ENCODE peak calls at places on chromosomes 4 and X, in eight cellular contexts. P, Z, N, C, K, Y, L and O are unnamed samples. For H3K4me1, the result is how much of the 10 kb centered on the place peaks cover.

GRCh38 chrX:136608295-136608933 is 39.5 kb upstream of the CD40LG start:
- DNase-seq in P (peak), Z (no peak), N (peak), C (peak), K (peak), Y (peak), L (peak), O (peak)

GRCh38 chr4:99536148-99536728 is 25.4 kb downstream of the C4orf17 start:
- DNase-seq in P (no peak), Z (no peak), N (no peak), C (no peak), K (peak), Y (peak), L (no peak), O (no peak)

GRCh38 chr4:176671532-176671931 is 121.2 kb downstream of the VEGFC start:
- DNase-seq in P (no peak), Z (no peak), N (peak), C (peak), K (no peak), Y (no peak), L (no peak), O (no peak)

GRCh38 chr4:71240094-71240493 is 98.7 kb upstream of the SLC4A4 start:
- DNase-seq in P (no peak), Z (no peak), N (no peak), C (peak), K (no peak), Y (no peak), L (no peak), O (no peak)

GRCh38 chr4:78710536-78710935 is 65.6 kb upstream of the BMP2K start:
- DNase-seq in P (no peak), Z (no peak), N (no peak), C (no peak), K (no peak), Y (no peak), L (no peak), O (no peak)

GRCh38 chr4:147860960-147861359 is 129.1 kb downstream of the ARHGAP10 start:
- DNase-seq in P (no peak), Z (peak), N (no peak), C (no peak), K (peak), Y (no peak), L (no peak), O (no peak)

GRCh38 chrX:150362599-150363481 is at the start of gene MAMLD1:
- DNase-seq in P (peak), Z (peak), N (peak), C (peak), K (peak), Y (no peak), L (peak), O (peak)

GRCh38 chr4:4859799-4860380 is 425 bp downstream of the MSX1 start:
- DNase-seq in P (no peak), Z (no peak), N (no peak), C (no peak), K (no peak), Y (peak), L (peak), O (peak)

GRCh38 chrX:84046403-84046984 is 141.5 kb downstream of the RPS6KA6 start:
- DNase-seq in P (peak), Z (no peak), N (no peak), C (peak), K (no peak), Y (peak), L (peak), O (peak)

GRCh38 chr4:100826808-100827548 is 309.2 kb upstream of the EMCN start:
- DNase-seq in P (no peak), Z (no peak), N (no peak), C (peak), K (no peak), Y (no peak), L (no peak), O (no peak)

GRCh38 chr4:10085386-10085785 is 31.2 kb downstream of the WDR1 start:
- DNase-seq in P (no peak), Z (no peak), N (peak), C (no peak), K (peak), Y (no peak), L (no peak), O (no peak)

GRCh38 chr4:109079731-109080130 is 222.7 kb downstream of the COL25A1 start:
- DNase-seq in P (no peak), Z (no peak), N (no peak), C (no peak), K (no peak), Y (no peak), L (peak), O (no peak)

GRCh38 chrX:55907968-55908607 is 190.5 kb downstream of the RRAGB start:
- DNase-seq in P (peak), Z (peak), N (peak), C (peak), K (peak), Y (peak), L (peak), O (peak)

GRCh38 chr4:122873752-122874151 is 47.1 kb downstream of the FGF2 start:
- DNase-seq in P (peak), Z (no peak), N (no peak), C (no peak), K (no peak), Y (no peak), L (peak), O (no peak)

GRCh38 chrX:153886915-153887314 is 942 bp upstream of the L1CAM start:
- DNase-seq in P (no peak), Z (no peak), N (no peak), C (no peak), K (no peak), Y (peak), L (no peak), O (peak)

GRCh38 chrX:109270580-109271484 is 211.1 kb downstream of the GUCY2F start:
- DNase-seq in P (no peak), Z (no peak), N (no peak), C (peak), K (no peak), Y (no peak), L (no peak), O (no peak)

GRCh38 chr4:1603413-1604135 is 80.5 kb downstream of the FAM53A start:
- DNase-seq in P (no peak), Z (peak), N (no peak), C (no peak), K (peak), Y (no peak), L (no peak), O (no peak)

GRCh38 chr4:179116011-179116410 is 1673.8 kb upstream of the AGA start:
- DNase-seq in P (no peak), Z (no peak), N (no peak), C (no peak), K (no peak), Y (no peak), L (no peak), O (no peak)

GRCh38 chr4:147101678-147102077 is 156.0 kb upstream of the TTC29 start:
- DNase-seq in P (no peak), Z (no peak), N (no peak), C (no peak), K (no peak), Y (no peak), L (peak), O (no peak)

GRCh38 chr4:122602277-122603142 is 18.4 kb downstream of the IL21 start:
- DNase-seq in P (peak), Z (no peak), N (peak), C (no peak), K (no peak), Y (no peak), L (peak), O (peak)

GRCh38 chr4:51960486-51960885 is 59.7 kb downstream of the LRRC66 start:
- DNase-seq in P (no peak), Z (no peak), N (no peak), C (no peak), K (no peak), Y (no peak), L (no peak), O (no peak)

GRCh38 chr4:7194251-7195137 is 2.2 kb downstream of the SORCS2 start:
- DNase-seq in P (peak), Z (peak), N (no peak), C (no peak), K (peak), Y (peak), L (no peak), O (peak)

GRCh38 chr4:183987529-183987946 is 82.4 kb downstream of the STOX2 start:
- DNase-seq in P (peak), Z (peak), N (peak), C (peak), K (peak), Y (peak), L (peak), O (peak)

GRCh38 chrX:104864296-104864695 is 298.3 kb downstream of the IL1RAPL2 start:
- DNase-seq in P (no peak), Z (no peak), N (no peak), C (no peak), K (no peak), Y (no peak), L (no peak), O (no peak)

GRCh38 chrX:24248042-24248441 is 65.8 kb downstream of the SUPT20HL2 start:
- DNase-seq in P (no peak), Z (no peak), N (no peak), C (no peak), K (no peak), Y (no peak), L (no peak), O (no peak)

GRCh38 chr4:165355900-165356300 is 22.9 kb upstream of the CPE start:
- DNase-seq in P (peak), Z (no peak), N (no peak), C (peak), K (no peak), Y (peak), L (peak), O (peak)

GRCh38 chr4:145881991-145882390 is 56.6 kb downstream of the ZNF827 start:
- DNase-seq in P (no peak), Z (no peak), N (no peak), C (peak), K (no peak), Y (no peak), L (no peak), O (no peak)

GRCh38 chrX:123728554-123728953 is 4.3 kb downstream of the THOC2 start:
- DNase-seq in P (no peak), Z (no peak), N (no peak), C (no peak), K (no peak), Y (no peak), L (peak), O (no peak)

GRCh38 chr4:96035727-96036126 is 195.8 kb downstream of the PDHA2 start:
- DNase-seq in P (peak), Z (no peak), N (no peak), C (no peak), K (no peak), Y (peak), L (peak), O (no peak)

GRCh38 chrX:101957174-101957573 is 25.3 kb upstream of the ZMAT1 start:
- DNase-seq in P (no peak), Z (no peak), N (no peak), C (no peak), K (no peak), Y (no peak), L (no peak), O (no peak)

GRCh38 chr4:167688660-167689142 is 403.6 kb upstream of the ANXA10 start:
- DNase-seq in P (no peak), Z (no peak), N (no peak), C (no peak), K (no peak), Y (no peak), L (no peak), O (no peak)

GRCh38 chrX:16558489-16558888 is 91.5 kb upstream of the S100G start:
- DNase-seq in P (no peak), Z (no peak), N (no peak), C (no peak), K (no peak), Y (no peak), L (no peak), O (no peak)

GRCh38 chr4:94828882-94829281 is 71.1 kb downstream of the BMPR1B start:
- DNase-seq in P (no peak), Z (no peak), N (no peak), C (no peak), K (no peak), Y (no peak), L (no peak), O (no peak)

GRCh38 chr4:14862881-14863280 is 139.4 kb upstream of the CPEB2 start:
- DNase-seq in P (no peak), Z (peak), N (peak), C (no peak), K (peak), Y (peak), L (no peak), O (no peak)

GRCh38 chr4:81688085-81688484 is 216.4 kb upstream of the RASGEF1B start:
- DNase-seq in P (peak), Z (no peak), N (no peak), C (no peak), K (no peak), Y (no peak), L (no peak), O (no peak)

GRCh38 chrX:40172169-40172979 is 74.6 kb upstream of the BCOR start:
- DNase-seq in P (no peak), Z (peak), N (peak), C (peak), K (peak), Y (no peak), L (peak), O (peak)
- H3K4me3 ChIP-seq in P (no peak), Z (peak), N (peak), C (no peak), K (peak), Y (no peak), L (no peak), O (peak)

DNA sequence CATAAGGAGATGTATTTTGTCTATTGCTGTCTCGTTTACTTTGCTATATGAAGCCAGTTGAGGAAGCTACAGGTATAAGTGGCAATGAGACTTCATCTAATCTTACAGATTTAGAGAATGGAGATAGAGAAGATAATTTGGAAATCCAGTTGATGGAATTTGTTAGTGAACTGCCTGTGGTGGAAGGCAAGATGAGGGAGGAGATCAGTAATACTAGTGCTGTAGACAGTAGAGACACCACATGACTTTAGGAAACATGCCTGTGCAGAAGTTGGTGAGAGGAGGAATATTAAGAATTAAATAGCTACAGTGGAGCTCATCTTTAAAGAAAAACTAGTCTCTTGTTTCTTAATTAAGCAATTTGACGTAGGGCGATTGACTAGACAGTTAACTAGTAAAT is 51.3 kb downstream of the RBPJ start:
- DNase-seq in P (no peak), Z (no peak), N (no peak), C (no peak), K (no peak), Y (no peak), L (no peak), O (no peak)
- H3K4me1 ChIP-seq in P (under half), Z (under half), N (under half), C (under half), K (under half), Y (under half), L (under half), O (under half)

DNA sequence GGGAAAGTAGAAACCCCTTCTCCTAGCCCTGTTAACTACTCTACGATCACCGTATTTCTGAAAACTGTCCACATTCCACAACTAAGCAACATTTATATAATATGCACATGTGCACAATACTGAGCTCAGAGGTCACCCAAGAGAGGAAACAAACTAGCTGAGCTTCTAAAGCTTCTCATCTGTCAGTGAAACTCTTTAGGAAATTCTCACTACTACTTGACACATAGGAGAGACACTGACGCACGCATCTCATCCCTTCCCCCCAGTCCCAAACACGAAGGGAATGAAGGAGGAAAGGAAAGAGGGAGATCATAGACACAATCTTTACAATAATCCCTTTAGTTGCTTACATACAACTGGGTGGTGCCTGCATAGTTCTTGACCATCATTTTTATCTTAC is 56.3 kb downstream of the METTL14 start:
- DNase-seq in P (no peak), Z (no peak), N (no peak), C (no peak), K (no peak), Y (no peak), L (no peak), O (no peak)
- H3K4me3 ChIP-seq in P (no peak), Z (no peak), N (peak), C (no peak), K (peak), Y (no peak), L (no peak), O (no peak)

DNA sequence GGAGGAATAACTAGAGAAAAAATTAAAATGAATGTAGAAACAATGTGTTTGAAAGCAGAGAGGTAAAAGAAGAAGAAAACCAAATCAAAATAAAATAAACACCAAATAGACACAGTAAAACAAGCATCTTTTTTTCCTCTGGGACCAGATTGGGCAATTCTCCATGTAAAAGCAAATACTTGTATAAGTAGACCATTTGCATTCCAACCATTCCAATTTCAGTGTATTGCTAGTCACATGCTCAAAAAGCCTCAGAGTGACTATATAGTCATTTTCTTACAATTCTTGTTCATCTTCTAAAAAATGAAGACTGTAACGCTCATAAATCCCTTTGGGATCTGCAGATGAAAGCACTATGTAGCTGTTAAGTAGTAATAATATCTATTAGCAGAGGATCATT is 969.5 kb downstream of the PCDH18 start:
- DNase-seq in P (no peak), Z (no peak), N (no peak), C (no peak), K (no peak), Y (no peak), L (no peak), O (no peak)
- H3K4me1 ChIP-seq in P (under half), Z (under half), N (under half), C (under half), K (under half), Y (under half), L (under half), O (under half)

DNA sequence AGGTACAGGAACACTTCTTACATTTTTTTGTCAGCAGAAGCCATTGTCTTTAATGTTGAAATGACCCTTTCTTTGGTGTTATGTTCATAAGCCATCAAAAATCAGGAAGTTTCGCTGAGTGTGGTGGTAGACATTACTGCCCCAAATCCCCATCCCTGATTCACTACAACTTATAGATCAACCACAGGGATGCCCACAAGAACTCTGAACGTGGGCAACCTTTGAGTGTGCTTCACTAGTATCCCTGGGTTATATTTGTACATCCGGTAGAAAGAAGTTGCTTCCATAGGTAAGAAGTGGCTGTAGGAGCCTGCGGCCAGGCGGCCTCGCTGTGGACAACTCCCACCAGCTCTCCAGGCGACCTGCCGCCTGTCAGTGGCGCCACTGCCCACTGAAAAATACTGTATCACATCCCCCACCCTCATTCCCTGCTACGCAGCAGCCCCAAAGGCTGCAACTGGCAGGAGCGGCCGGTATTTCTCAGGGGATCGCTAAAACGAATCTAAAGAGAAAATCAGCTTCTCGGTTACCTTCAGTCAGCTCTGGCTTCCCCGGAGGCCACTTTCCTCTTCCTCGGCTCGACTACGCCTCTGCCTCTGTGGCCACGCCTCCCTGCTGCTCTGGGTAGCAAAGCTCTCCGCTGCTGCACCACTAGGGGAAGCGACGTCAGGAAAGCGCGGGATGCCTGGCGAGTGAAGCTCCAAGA is 13.9 kb upstream of the ETDC start:
- DNase-seq in P (no peak), Z (peak), N (no peak), C (peak), K (peak), Y (peak), L (peak), O (peak)
- H3K4me3 ChIP-seq in P (no peak), Z (peak), N (no peak), C (no peak), K (peak), Y (peak), L (no peak), O (peak)

DNA sequence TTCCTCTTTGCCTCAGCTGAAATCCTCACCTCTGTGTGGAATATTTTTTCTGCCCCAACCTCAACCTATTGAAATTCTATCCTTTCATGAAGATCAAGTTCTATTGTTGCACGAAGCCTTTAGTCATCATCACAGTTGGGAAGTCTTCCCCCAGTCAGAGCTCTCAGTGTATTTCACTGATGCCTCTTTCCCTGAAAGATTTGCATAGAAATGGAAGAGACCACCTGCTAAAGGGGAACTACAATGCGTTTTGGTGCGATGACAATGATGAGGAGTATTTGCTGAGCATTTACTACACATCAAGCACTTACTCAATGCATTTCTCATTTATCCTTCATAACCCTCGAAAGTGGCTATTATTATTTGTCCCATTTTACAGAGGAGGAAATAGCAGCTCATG is 151.2 kb upstream of the KLF3 start:
- DNase-seq in P (no peak), Z (no peak), N (no peak), C (no peak), K (no peak), Y (no peak), L (no peak), O (no peak)
- H3K4me1 ChIP-seq in P (under half), Z (under half), N (under half), C (under half), K (under half), Y (under half), L (under half), O (under half)